ENCODE peak calls at places on chromosomes 1 and 21, in four cellular contexts. U, T, Q and K are unnamed samples.

GRCh38 chr1:205917466-205918248 is 25.6 kb downstream of the SLC26A9 start:
- DNase-seq in U (no peak), T (no peak), Q (no peak), K (no peak)

GRCh38 chr1:82225407-82226197 is 424.9 kb downstream of the ADGRL2 start:
- DNase-seq in U (peak; percentile 54), T (no peak), Q (peak; percentile 33), K (no peak)

GRCh38 chr1:203057831-203058673 is 27.8 kb downstream of the MYOG start:
- DNase-seq in U (no peak), T (no peak), Q (no peak), K (no peak)

GRCh38 chr1:63635681-63636080 is 42.5 kb downstream of the PGM1 start:
- DNase-seq in U (no peak), T (no peak), Q (no peak), K (no peak)

GRCh38 chr1:94528271-94528670 is 13.3 kb downstream of the F3 start:
- DNase-seq in U (no peak), T (no peak), Q (no peak), K (no peak)

GRCh38 chr1:75812065-75812464 is 15.4 kb downstream of the MSH4 start:
- DNase-seq in U (no peak), T (no peak), Q (no peak), K (no peak)

GRCh38 chr1:110207831-110208230 is 2.3 kb upstream of the KCNC4 start:
- DNase-seq in U (peak; percentile 46), T (peak; percentile 78), Q (peak; percentile 24), K (peak; percentile 83)

GRCh38 chr1:218900621-218901020 is 273.1 kb upstream of the LYPLAL1 start:
- DNase-seq in U (no peak), T (no peak), Q (no peak), K (no peak)

GRCh38 chr1:36734356-36734755 is 251.6 kb upstream of the CSF3R start:
- DNase-seq in U (no peak), T (no peak), Q (no peak), K (no peak)

GRCh38 chr1:117581391-117581943 is 24.4 kb upstream of the TENT5C start:
- DNase-seq in U (no peak), T (no peak), Q (no peak), K (no peak)

GRCh38 chr21:42691901-42692559 is 38.6 kb downstream of the PDE9A start:
- DNase-seq in U (no peak), T (no peak), Q (no peak), K (no peak)

GRCh38 chr1:201648911-201649775 is 110.2 kb downstream of the NAV1 start:
- DNase-seq in U (no peak), T (no peak), Q (peak; percentile 63), K (peak; percentile 30)

GRCh38 chr1:174405219-174405618 is 42.5 kb upstream of the GPR52 start:
- DNase-seq in U (no peak), T (no peak), Q (no peak), K (no peak)

GRCh38 chr1:36871146-36871971 is 163.0 kb downstream of the GRIK3 start:
- DNase-seq in U (no peak), T (no peak), Q (peak; percentile 56), K (no peak)

GRCh38 chr21:41651396-41651795 is 115.5 kb downstream of the RIPK4 start:
- DNase-seq in U (no peak), T (no peak), Q (no peak), K (no peak)

GRCh38 chr21:27155130-27155500 is 188.2 kb upstream of the ADAMTS5 start:
- DNase-seq in U (no peak), T (no peak), Q (no peak), K (no peak)

GRCh38 chr1:52296345-52296744 is 69.7 kb downstream of the CC2D1B start:
- DNase-seq in U (peak; percentile 60), T (no peak), Q (peak; percentile 45), K (no peak)

GRCh38 chr1:214296860-214297699 is 16.1 kb downstream of the SMYD2 start:
- DNase-seq in U (peak; percentile 75), T (no peak), Q (no peak), K (no peak)

GRCh38 chr1:61310538-61310937 is 228.2 kb downstream of the NFIA start:
- DNase-seq in U (no peak), T (no peak), Q (no peak), K (no peak)

GRCh38 chr1:160375788-160376524 is 9.1 kb downstream of the NHLH1 start:
- DNase-seq in U (no peak), T (no peak), Q (no peak), K (no peak)

GRCh38 chr1:20325844-20326323 is 35.2 kb downstream of the VWA5B1 start:
- DNase-seq in U (no peak), T (no peak), Q (no peak), K (no peak)

GRCh38 chr1:150464422-150464826 is 22.8 kb upstream of the TARS2 start:
- DNase-seq in U (peak; percentile 70), T (peak; percentile 66), Q (peak; percentile 63), K (peak; percentile 73)

GRCh38 chr1:93596329-93597089 is 85.1 kb downstream of the BCAR3 start:
- DNase-seq in U (no peak), T (no peak), Q (no peak), K (no peak)

GRCh38 chr1:213244664-213245091 is 193.6 kb downstream of the RPS6KC1 start:
- DNase-seq in U (peak; percentile 59), T (no peak), Q (peak; percentile 44), K (peak; percentile 60)

GRCh38 chr1:206782448-206782847 is 10.2 kb upstream of the IL10 start:
- DNase-seq in U (no peak), T (no peak), Q (no peak), K (no peak)

GRCh38 chr1:40784141-40784770 is 669 bp downstream of the KCNQ4 start:
- DNase-seq in U (no peak), T (no peak), Q (no peak), K (no peak)

GRCh38 chr1:156749429-156750118 is 1.9 kb downstream of the HDGF start:
- DNase-seq in U (peak; percentile 27), T (no peak), Q (no peak), K (no peak)

GRCh38 chr1:53572061-53572801 is 113.0 kb downstream of the DMRTB1 start:
- DNase-seq in U (peak; percentile 79), T (no peak), Q (peak; percentile 91), K (no peak)